ENCODE peak calls at places on chromosomes 3 and 15, in nine cellular contexts. I is mucosa of descending colon; Q is endothelial cell; F is stimulated activated CD4-positive, alpha-beta T cell treated with anti-CD3 and anti-CD28 coated beads, Interleukin-1b, Interleukin-23, amount 100 ng/mL, for 24 hours; W is fibroblast of pulmonary artery; B is NCI-H82; P is NB4; G is foreskin fibroblast; U is stimulated activated CD8-positive, alpha-beta memory T cell treated with anti-CD3 and anti-CD28 coated beads, Interleukin-4, amount 100 ng/mL, for 1 hour. S is an unnamed sample.

GRCh38 chr3:137763594-137763938 is 549 bp upstream of the SOX14 start:
- DNase-seq in I (no peak), Q (peak), F (no peak), W (no peak), B (no peak), P (no peak), G (no peak), U (no peak), S (no peak)

GRCh38 chr3:153284282-153284938 is 122.4 kb downstream of the RAP2B start:
- DNase-seq in I (no peak), Q (no peak), F (no peak), W (peak), B (no peak), P (peak), G (peak), U (no peak), S (peak)

GRCh38 chr15:63198752-63199250 is 9.4 kb downstream of the RAB8B start:
- DNase-seq in I (no peak), Q (no peak), F (no peak), W (peak), B (no peak), P (peak), G (no peak), U (no peak), S (no peak)

GRCh38 chr3:142577701-142578308 is 728 bp downstream of the ATR start:
- DNase-seq in I (no peak), Q (no peak), F (no peak), W (peak), B (peak), P (no peak), G (peak), U (no peak), S (no peak)

GRCh38 chr15:31345606-31346366 is 19.2 kb downstream of the KLF13 start:
- DNase-seq in I (no peak), Q (no peak), F (no peak), W (no peak), B (no peak), P (no peak), G (no peak), U (no peak), S (no peak)

GRCh38 chr3:36557021-36557707 is 176.9 kb downstream of the STAC start:
- DNase-seq in I (no peak), Q (no peak), F (no peak), W (no peak), B (no peak), P (no peak), G (no peak), U (no peak), S (no peak)

GRCh38 chr3:180990494-180990893 is 958 bp upstream of the DNAJC19 start:
- DNase-seq in I (no peak), Q (no peak), F (no peak), W (no peak), B (no peak), P (peak), G (no peak), U (no peak), S (peak)

GRCh38 chr3:88744896-88745295 is 362.5 kb upstream of the EPHA3 start:
- DNase-seq in I (no peak), Q (no peak), F (no peak), W (no peak), B (no peak), P (no peak), G (no peak), U (no peak), S (no peak)

GRCh38 chr3:81744366-81744765 is 17.1 kb downstream of the GBE1 start:
- DNase-seq in I (no peak), Q (no peak), F (no peak), W (peak), B (no peak), P (peak), G (peak), U (no peak), S (no peak)

GRCh38 chr15:41020311-41020710 is 67.0 kb downstream of the CHAC1 start:
- DNase-seq in I (no peak), Q (no peak), F (no peak), W (no peak), B (no peak), P (no peak), G (no peak), U (no peak), S (no peak)

GRCh38 chr3:27669505-27670085 is 52.5 kb downstream of the EOMES start:
- DNase-seq in I (no peak), Q (no peak), F (no peak), W (no peak), B (no peak), P (no peak), G (no peak), U (no peak), S (no peak)

GRCh38 chr15:48644498-48644826 is 1.0 kb downstream of the FBN1 start:
- DNase-seq in I (no peak), Q (no peak), F (no peak), W (no peak), B (no peak), P (no peak), G (peak), U (no peak), S (no peak)

GRCh38 chr15:32668942-32669341 is 27.4 kb downstream of the SCG5 start:
- DNase-seq in I (no peak), Q (no peak), F (no peak), W (no peak), B (no peak), P (no peak), G (no peak), U (no peak), S (no peak)

GRCh38 chr3:6697722-6698121 is 163.2 kb upstream of the GRM7 start:
- DNase-seq in I (no peak), Q (no peak), F (no peak), W (no peak), B (peak), P (no peak), G (no peak), U (no peak), S (no peak)

GRCh38 chr15:91047545-91048199 is 25.3 kb upstream of the VPS33B start:
- DNase-seq in I (no peak), Q (no peak), F (no peak), W (no peak), B (no peak), P (peak), G (no peak), U (no peak), S (peak)

GRCh38 chr3:194346621-194347020 is 4.5 kb downstream of the CPN2 start:
- DNase-seq in I (no peak), Q (no peak), F (no peak), W (no peak), B (no peak), P (no peak), G (no peak), U (no peak), S (no peak)

GRCh38 chr3:192494176-192494575 is 233.2 kb downstream of the FGF12 start:
- DNase-seq in I (no peak), Q (no peak), F (no peak), W (peak), B (no peak), P (peak), G (no peak), U (no peak), S (peak)

GRCh38 chr3:184389384-184389783 is 9.5 kb downstream of the CHRD start:
- DNase-seq in I (no peak), Q (no peak), F (no peak), W (no peak), B (no peak), P (no peak), G (no peak), U (no peak), S (no peak)

GRCh38 chr15:52714968-52715367 is 35.8 kb upstream of the ATOSA start:
- DNase-seq in I (no peak), Q (no peak), F (no peak), W (no peak), B (no peak), P (peak), G (no peak), U (no peak), S (peak)

GRCh38 chr15:58521293-58521991 is 89.7 kb downstream of the LIPC start:
- DNase-seq in I (peak), Q (peak), F (no peak), W (peak), B (peak), P (peak), G (peak), U (no peak), S (peak)

GRCh38 chr15:96699871-96700401 is 369.4 kb downstream of the NR2F2 start:
- DNase-seq in I (no peak), Q (no peak), F (no peak), W (no peak), B (no peak), P (no peak), G (no peak), U (no peak), S (no peak)

GRCh38 chr3:192935441-192935840 is 17.8 kb upstream of the MB21D2 start:
- DNase-seq in I (no peak), Q (no peak), F (no peak), W (no peak), B (no peak), P (no peak), G (no peak), U (no peak), S (no peak)

GRCh38 chr3:12544652-12545472 is 437 bp downstream of the MKRN2OS start:
- DNase-seq in I (no peak), Q (no peak), F (no peak), W (no peak), B (no peak), P (no peak), G (no peak), U (no peak), S (no peak)

GRCh38 chr3:51110586-51110985 is 274.5 kb upstream of the MANF start:
- DNase-seq in I (no peak), Q (no peak), F (no peak), W (no peak), B (no peak), P (no peak), G (no peak), U (no peak), S (no peak)

GRCh38 chr3:15460891-15461524 is 33.6 kb downstream of the EAF1 start:
- DNase-seq in I (no peak), Q (no peak), F (no peak), W (no peak), B (peak), P (peak), G (no peak), U (no peak), S (peak)

GRCh38 chr3:194961555-194961954 is 275.9 kb downstream of the FAM43A start:
- DNase-seq in I (no peak), Q (no peak), F (no peak), W (no peak), B (no peak), P (no peak), G (no peak), U (no peak), S (no peak)

GRCh38 chr3:178405456-178405970 is 130.7 kb upstream of the KCNMB2 start:
- DNase-seq in I (no peak), Q (no peak), F (no peak), W (no peak), B (no peak), P (no peak), G (no peak), U (no peak), S (no peak)

GRCh38 chr3:38707730-38708129 is 58.2 kb upstream of the SCN5A start:
- DNase-seq in I (no peak), Q (peak), F (no peak), W (no peak), B (peak), P (peak), G (no peak), U (no peak), S (peak)

GRCh38 chr3:169085827-169086226 is 577.7 kb downstream of the MECOM start:
- DNase-seq in I (no peak), Q (no peak), F (no peak), W (peak), B (no peak), P (no peak), G (peak), U (no peak), S (no peak)

GRCh38 chr3:135218304-135218703 is 423.2 kb downstream of the EPHB1 start:
- DNase-seq in I (no peak), Q (no peak), F (no peak), W (no peak), B (no peak), P (no peak), G (no peak), U (no peak), S (no peak)

GRCh38 chr3:129315386-129315991 is 36.8 kb downstream of the HMCES start:
- DNase-seq in I (peak), Q (no peak), F (peak), W (peak), B (peak), P (peak), G (peak), U (no peak), S (peak)

GRCh38 chr3:134471521-134472193 is 14.1 kb downstream of the ANAPC13 start:
- DNase-seq in I (no peak), Q (no peak), F (no peak), W (peak), B (peak), P (no peak), G (no peak), U (no peak), S (no peak)

GRCh38 chr3:27914199-27914598 is 192.1 kb upstream of the EOMES start:
- DNase-seq in I (no peak), Q (no peak), F (no peak), W (peak), B (peak), P (peak), G (no peak), U (no peak), S (no peak)

GRCh38 chr3:149402481-149402880 is 25.0 kb upstream of the TM4SF1 start:
- DNase-seq in I (no peak), Q (no peak), F (no peak), W (no peak), B (no peak), P (no peak), G (no peak), U (no peak), S (no peak)

S was measured in Kasumi-1.